ENCODE peak calls at places on chromosomes 4 and X, in eight cellular contexts. N, C, M, W, L, F, T and K are unnamed samples.

GRCh38 chr4:39528056-39528465 is 822 bp upstream of the UGDH start:
- DNase-seq in M (no peak), L (peak; percentile 75), W (no peak), F (no peak), C (no peak), T (peak; percentile 79), N (no peak), K (no peak)

GRCh38 chr4:157185363-157185762 is 35.2 kb upstream of the GRIA2 start:
- DNase-seq in C (no peak), T (no peak), N (no peak), M (no peak), F (no peak), L (no peak), W (no peak), K (no peak)

GRCh38 chrX:25010784-25011588 is 4.8 kb downstream of the ARX start:
- DNase-seq in C (no peak), F (no peak), L (no peak), M (no peak), T (no peak), N (no peak), W (no peak), K (no peak)

GRCh38 chrX:131841496-131842410 is 181.3 kb upstream of the STK26 start:
- DNase-seq in W (peak; percentile 57), L (no peak), N (peak; percentile 64), M (peak; percentile 52), C (peak; percentile 51), F (peak; percentile 77), T (peak; percentile 31), K (no peak)

GRCh38 chr4:99763635-99764101 is 53.0 kb upstream of the DAPP1 start:
- DNase-seq in T (peak; percentile 90), M (peak; percentile 59), L (peak; percentile 25), C (peak; percentile 74), F (peak; percentile 3), W (no peak), N (peak; percentile 95), K (no peak)

GRCh38 chr4:74969507-74970474 is 36.9 kb downstream of the PARM1 start:
- DNase-seq in C (peak; percentile 53), L (no peak), N (no peak), M (no peak), W (no peak), T (no peak), F (peak; percentile 95), K (no peak)

GRCh38 chr4:73668806-73669205 is 48.6 kb upstream of the RASSF6 start:
- DNase-seq in W (no peak), M (no peak), F (no peak), C (no peak), L (no peak), N (no peak), T (peak; percentile 40), K (no peak)

GRCh38 chrX:72714471-72714916 is 388 bp upstream of the PHKA1 start:
- DNase-seq in W (no peak), T (peak; percentile 64), N (peak; percentile 67), M (peak; percentile 46), L (peak; percentile 18), F (peak; percentile 77), C (peak; percentile 82), K (no peak)

GRCh38 chr4:73018595-73018994 is 50.9 kb downstream of the COX18 start:
- DNase-seq in L (no peak), W (no peak), F (no peak), C (no peak), N (no peak), M (no peak), T (no peak), K (no peak)

GRCh38 chr4:8849266-8850073 is 22.2 kb downstream of the HMX1 start:
- DNase-seq in M (no peak), C (peak; percentile 8), F (no peak), N (no peak), T (no peak), W (no peak), L (no peak), K (peak; percentile 34)

GRCh38 chrX:138847930-138848329 is 136.4 kb upstream of the FGF13 start:
- DNase-seq in F (peak; percentile 44), T (peak; percentile 51), N (peak; percentile 47), M (no peak), L (no peak), C (no peak), W (no peak), K (no peak)

GRCh38 chr4:97144199-97144598 is 999.1 kb downstream of the STPG2 start:
- DNase-seq in T (no peak), F (no peak), C (no peak), N (no peak), W (no peak), L (no peak), M (no peak), K (no peak)

GRCh38 chr4:37400326-37400881 is 155.9 kb downstream of the NWD2 start:
- DNase-seq in L (no peak), W (peak; percentile 54), C (no peak), M (no peak), T (no peak), N (no peak), F (no peak), K (no peak)

GRCh38 chr4:100841911-100842310 is 324.1 kb upstream of the EMCN start:
- DNase-seq in F (no peak), N (peak; percentile 50), T (peak; percentile 31), W (no peak), C (no peak), M (no peak), L (no peak), K (no peak)

GRCh38 chr4:160276785-160277325 is 1174.0 kb downstream of the RAPGEF2 start:
- DNase-seq in W (no peak), M (no peak), L (no peak), T (no peak), N (no peak), F (no peak), C (no peak), K (no peak)
- H3K4me3 ChIP-seq in W (no peak overlapping the region), M (no peak overlapping the region), L (no peak overlapping the region), T (no peak overlapping the region), N (no peak overlapping the region), F (no peak overlapping the region), C (no peak overlapping the region), K (no peak overlapping the region)

GRCh38 chrX:10929747-10930146 is 181.4 kb upstream of the HCCS start:
- DNase-seq in W (no peak), L (no peak), F (no peak), T (no peak), M (no peak), C (no peak), N (no peak), K (no peak)
- H3K4me3 ChIP-seq in W (no peak overlapping the region), L (no peak overlapping the region), F (no peak overlapping the region), T (no peak overlapping the region), M (no peak overlapping the region), C (no peak overlapping the region), N (no peak overlapping the region), K (no peak overlapping the region)

DNA sequence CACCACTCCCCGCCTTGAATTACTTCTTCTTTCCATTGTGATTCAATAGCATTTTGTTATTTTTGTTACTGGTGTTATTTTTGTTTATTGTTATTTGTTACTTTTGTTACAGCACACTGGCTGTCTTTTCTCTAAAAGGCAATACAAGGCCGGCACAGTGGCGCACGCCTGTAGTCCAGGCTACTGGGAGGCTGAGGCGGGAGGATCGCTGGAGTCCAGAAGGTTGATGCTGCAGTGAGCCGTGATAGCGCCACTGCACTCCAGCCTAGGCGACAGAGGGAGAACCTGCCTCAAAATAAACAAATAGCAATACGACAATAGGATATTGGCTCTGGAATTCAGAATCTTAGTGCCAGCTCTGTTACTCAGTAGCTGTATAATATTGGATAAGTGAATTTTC is 1.0 kb upstream of the MED12 start:
- DNase-seq in C (no peak), F (no peak), L (no peak), M (no peak), T (no peak), N (no peak), W (no peak), K (no peak)
- H3K4me3 ChIP-seq in C (no peak overlapping the region), F (no peak overlapping the region), L (no peak overlapping the region), M (no peak overlapping the region), T (no peak overlapping the region), N (no peak overlapping the region), W (no peak overlapping the region), K (no peak overlapping the region)

DNA sequence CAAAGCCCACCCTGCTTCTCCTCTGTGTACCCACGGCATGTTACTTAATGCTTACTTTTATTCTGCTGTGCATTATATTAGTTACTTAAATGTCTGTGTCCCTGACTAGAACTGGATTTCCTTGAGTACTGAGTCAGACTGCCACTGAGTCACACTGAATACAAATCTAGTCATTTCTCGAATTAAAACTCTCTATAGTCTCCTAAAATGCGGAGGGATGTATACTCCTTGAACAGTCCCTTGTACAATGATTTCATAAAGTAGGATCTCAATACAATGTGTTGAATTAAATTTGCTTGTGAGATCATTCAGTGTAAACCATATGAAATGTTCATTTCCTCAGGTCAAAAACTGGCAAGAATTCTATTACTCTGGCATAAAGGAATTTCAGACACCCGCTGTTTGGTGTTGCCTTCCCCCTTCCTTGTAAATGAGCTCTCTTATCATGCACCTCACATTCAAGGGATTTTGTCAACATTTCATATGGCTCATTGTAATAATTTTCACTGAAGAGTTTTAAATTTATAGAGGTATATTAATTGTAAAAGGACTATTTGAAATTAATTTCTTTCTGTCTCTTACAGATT is 17.4 kb upstream of the FAM241A start:
- DNase-seq in W (no peak), T (peak; percentile 35), M (no peak), C (no peak), L (no peak), N (peak; percentile 74), F (peak; percentile 60), K (no peak)
- H3K4me3 ChIP-seq in W (no peak overlapping the region), T (no peak overlapping the region), M (no peak overlapping the region), C (no peak overlapping the region), L (no peak overlapping the region), N (no peak overlapping the region), F (no peak overlapping the region), K (no peak overlapping the region)

GRCh38 chrX:40157228-40158035 is 59.7 kb upstream of the BCOR start:
- DNase-seq in F (peak; percentile 9), M (no peak), C (no peak), T (no peak), N (no peak), W (no peak), L (no peak), K (no peak)
- H3K4me3 ChIP-seq in F (no peak overlapping the region), M (peak overlapping the region; percentile 35), C (no peak overlapping the region), T (peak overlapping the region; percentile 52), N (peak overlapping the region; percentile 32), W (no peak overlapping the region), L (no peak overlapping the region), K (peak overlapping the region; percentile 34)

DNA sequence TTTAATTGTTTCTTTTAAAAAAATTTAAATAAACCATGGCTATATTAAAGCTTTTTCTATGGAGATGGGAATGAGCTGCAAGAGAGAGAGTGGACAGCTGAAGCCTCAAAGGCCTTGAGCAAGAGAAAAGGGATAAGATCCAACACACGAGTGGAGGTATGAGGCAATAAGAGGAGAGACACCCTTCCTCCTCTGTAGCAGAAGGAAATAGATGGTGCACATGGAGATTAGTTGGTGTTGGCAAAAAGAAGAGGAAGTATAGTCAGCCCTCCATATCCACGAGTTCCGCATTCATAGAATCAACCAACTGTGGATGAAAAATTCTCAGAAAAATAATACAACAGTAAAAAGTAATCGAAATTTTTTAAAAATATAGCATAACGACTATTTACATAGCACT is 3.2 kb downstream of the CXorf38 start:
- DNase-seq in N (no peak), C (no peak), W (no peak), M (no peak), T (peak; percentile 72), F (no peak), L (peak; percentile 34), K (no peak)
- H3K4me3 ChIP-seq in N (no peak overlapping the region), C (no peak overlapping the region), W (peak overlapping the region; percentile 69), M (no peak overlapping the region), T (peak overlapping the region; percentile 60), F (no peak overlapping the region), L (no peak overlapping the region), K (peak overlapping the region; percentile 67)